ENCODE peak calls at places on chromosome 15, in nine cellular contexts. H, Y, R, C, T, S, X, D and F are unnamed samples.

GRCh38 chr15:68210821-68211655 is 5.9 kb upstream of the CALML4 start:
- DNase-seq in H (peak; percentile 84), C (peak; percentile 61), Y (peak; percentile 48), T (peak; percentile 85), S (peak; percentile 94), R (peak; percentile 78), D (peak; percentile 58), X (peak; percentile 80), F (no peak)

GRCh38 chr15:84715442-84716035 is 400 bp downstream of the SEC11A start:
- DNase-seq in X (peak; percentile 29), S (peak; percentile 62), Y (peak; percentile 57), T (peak; percentile 17), D (peak; percentile 25), R (peak; percentile 52), C (no peak), H (no peak), F (no peak)

GRCh38 chr15:78208887-78209645 is 25.3 kb downstream of the ACSBG1 start:
- DNase-seq in R (no peak), S (no peak), H (peak; percentile 68), C (no peak), Y (no peak), X (no peak), T (no peak), D (no peak), F (no peak)

GRCh38 chr15:31330836-31331235 is 4.2 kb downstream of the KLF13 start:
- DNase-seq in H (no peak), X (no peak), D (no peak), S (no peak), C (no peak), R (no peak), Y (no peak), T (no peak), F (no peak)

GRCh38 chr15:38530113-38530512 is 34.5 kb downstream of the RASGRP1 start:
- DNase-seq in H (no peak), T (no peak), X (no peak), R (no peak), S (no peak), C (no peak), D (no peak), Y (no peak), F (no peak)

GRCh38 chr15:40217166-40217785 is 21.6 kb upstream of the PAK6 start:
- DNase-seq in X (no peak), T (peak; percentile 61), Y (peak; percentile 50), H (no peak), C (peak; percentile 65), S (peak; percentile 73), D (peak; percentile 46), R (peak; percentile 86), F (no peak)

GRCh38 chr15:88399021-88399685 is 68.0 kb downstream of the MRPL46 start:
- DNase-seq in R (no peak), D (no peak), T (no peak), H (no peak), Y (no peak), C (no peak), X (no peak), S (no peak), F (no peak)

GRCh38 chr15:48177383-48177874 is 666 bp downstream of the MYEF2 start:
- DNase-seq in D (no peak), X (no peak), Y (peak; percentile 13), R (peak; percentile 38), H (no peak), T (no peak), C (no peak), S (no peak), F (no peak)

GRCh38 chr15:48402778-48403177 is 71.5 kb downstream of the DUT start:
- DNase-seq in X (no peak), D (no peak), C (no peak), H (no peak), Y (no peak), T (no peak), R (no peak), S (no peak), F (no peak)

DNA sequence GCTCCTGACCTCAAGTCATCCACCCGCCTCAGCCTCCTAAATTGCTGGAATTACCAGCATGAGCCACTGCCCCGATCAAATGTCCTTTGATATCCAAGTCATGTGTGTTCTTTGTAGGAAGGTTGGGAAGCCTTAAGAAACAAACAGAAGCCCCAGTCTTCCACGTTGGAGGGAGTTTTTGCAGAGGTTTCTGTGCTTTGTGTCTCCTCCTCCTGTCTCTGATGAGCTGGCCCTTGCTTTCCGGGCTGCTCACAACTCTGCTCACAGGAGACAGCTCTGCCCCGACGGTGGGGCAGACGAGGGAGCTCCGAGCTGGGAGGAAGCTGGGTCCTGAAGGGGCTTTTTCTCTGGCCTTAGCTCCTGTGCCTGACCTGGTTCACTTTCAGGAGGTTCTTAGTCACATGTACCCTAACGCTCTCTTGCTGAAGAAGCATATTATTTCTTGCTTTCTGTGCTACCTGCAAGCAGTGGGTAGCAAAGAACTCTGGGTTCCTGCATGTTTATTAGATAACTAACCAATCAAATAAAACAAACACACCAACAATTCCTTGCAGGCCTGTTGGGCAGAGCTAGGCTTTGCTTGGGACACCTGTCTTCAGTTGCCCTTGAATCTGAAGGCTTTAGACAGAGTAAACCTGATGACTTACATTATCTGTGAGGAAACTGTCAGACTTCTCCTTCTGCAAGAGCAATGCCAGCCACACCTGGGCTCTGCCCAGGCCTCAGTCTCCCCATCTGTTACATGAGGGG is 52.6 kb upstream of the SMAD6 start:
- DNase-seq in X (no peak), S (peak; percentile 66), D (no peak), R (no peak), T (no peak), Y (no peak), C (no peak), H (no peak), F (no peak)
- H3K27ac ChIP-seq in X (no peak overlapping the region), S (no peak overlapping the region), D (no peak overlapping the region), R (peak overlapping the region; percentile 70), T (no peak overlapping the region), Y (no peak overlapping the region), C (no peak overlapping the region), H (peak overlapping the region; percentile 75), F (no peak overlapping the region)

DNA sequence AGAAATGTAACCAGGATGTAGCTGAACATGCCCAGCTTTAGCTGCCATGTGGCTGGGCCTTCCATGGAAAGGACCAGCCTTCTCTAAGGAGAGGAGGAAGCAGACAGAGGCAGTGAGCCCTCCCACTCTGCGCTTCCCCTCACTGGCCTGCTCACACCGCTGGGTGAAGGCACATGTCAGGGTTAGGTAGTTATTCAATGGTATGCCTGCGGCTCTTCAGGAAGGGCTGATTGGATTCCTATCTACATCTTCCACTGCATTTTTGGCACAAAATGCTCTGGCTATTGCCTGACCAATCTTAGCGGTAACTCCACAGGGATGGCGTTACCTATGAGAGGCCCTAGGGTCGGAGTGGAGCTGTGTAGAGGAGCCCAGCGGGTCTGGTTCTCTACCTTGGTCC is 24.0 kb downstream of the SNX33 start:
- DNase-seq in R (no peak), S (no peak), Y (no peak), X (no peak), D (no peak), T (no peak), C (no peak), H (no peak), F (no peak)
- H3K27ac ChIP-seq in R (peak overlapping the region; percentile 96), S (no peak overlapping the region), Y (peak overlapping the region; percentile 98), X (no peak overlapping the region), D (no peak overlapping the region), T (peak overlapping the region; percentile 20), C (no peak overlapping the region), H (peak overlapping the region; percentile 95), F (no peak overlapping the region)

DNA sequence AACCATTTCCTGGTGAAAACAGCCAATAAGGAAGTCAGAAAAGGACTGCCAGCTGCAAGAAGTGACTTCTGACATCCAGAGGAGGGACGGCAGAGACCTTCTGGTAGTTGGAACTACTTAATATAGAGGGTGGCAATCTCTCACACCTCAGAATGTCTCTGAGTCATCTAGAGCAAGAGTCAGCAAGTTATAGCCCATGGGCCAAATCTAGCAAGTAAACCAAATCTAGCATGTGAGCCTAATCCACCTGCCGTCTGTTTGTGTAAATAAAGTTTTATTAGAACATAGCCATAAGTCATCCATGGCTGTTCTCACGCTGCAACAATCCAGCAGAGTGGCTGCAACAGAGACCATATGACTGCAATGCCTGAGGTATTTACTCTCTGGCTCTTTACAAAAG is 160.5 kb upstream of the NR2E3 start:
- DNase-seq in Y (peak; percentile 45), R (no peak), X (no peak), C (no peak), D (no peak), T (no peak), S (no peak), H (no peak), F (peak; percentile 81)
- H3K27ac ChIP-seq in Y (no peak overlapping the region), R (no peak overlapping the region), X (no peak overlapping the region), C (no peak overlapping the region), D (no peak overlapping the region), T (no peak overlapping the region), S (no peak overlapping the region), H (no peak overlapping the region), F (peak overlapping the region; percentile 27)

GRCh38 chr15:101225658-101226057 is 26.2 kb downstream of the CHSY1 start:
- DNase-seq in D (no peak), Y (no peak), H (no peak), R (no peak), C (no peak), X (no peak), T (no peak), S (no peak), F (no peak)
- H3K27ac ChIP-seq in D (no peak overlapping the region), Y (no peak overlapping the region), H (no peak overlapping the region), R (peak overlapping the region; percentile 2), C (no peak overlapping the region), X (no peak overlapping the region), T (no peak overlapping the region), S (no peak overlapping the region), F (no peak overlapping the region)

DNA sequence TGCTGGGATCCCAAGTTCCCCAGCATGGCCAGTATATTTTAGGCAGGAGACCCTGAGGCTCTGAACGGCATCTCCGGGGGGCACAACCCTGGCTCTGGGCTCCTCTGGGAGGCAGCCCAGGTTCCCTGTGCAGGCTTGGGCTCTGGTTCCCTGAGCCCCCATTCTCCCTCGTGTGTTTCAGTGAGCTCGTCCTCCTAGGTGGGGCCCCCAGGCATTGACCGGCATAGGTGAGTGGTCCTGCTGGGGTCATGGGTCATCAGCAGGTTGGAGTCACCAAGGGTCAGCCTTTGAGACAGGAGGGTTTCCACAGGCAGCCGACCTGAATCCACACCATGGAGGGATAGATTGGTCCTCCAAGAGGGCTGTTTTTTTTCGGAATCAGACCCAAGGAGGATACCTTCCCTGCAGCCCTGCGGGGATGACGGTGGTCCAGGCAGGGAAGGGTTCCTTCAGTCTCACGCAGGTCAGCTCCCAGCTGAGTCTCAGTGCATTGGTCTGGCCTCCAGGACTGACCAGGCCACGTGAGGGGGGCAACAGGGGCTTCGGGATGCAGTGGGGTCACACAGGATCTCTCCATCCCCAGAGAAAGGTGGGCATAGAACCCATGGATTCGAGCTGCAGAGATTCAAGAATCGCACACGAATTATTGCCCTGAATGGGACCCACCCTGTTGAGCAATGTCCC is 226.0 kb downstream of the SNRPN start:
- DNase-seq in Y (no peak), S (peak; percentile 12), D (no peak), R (no peak), H (no peak), C (no peak), T (peak; percentile 1), X (peak; percentile 6), F (no peak)
- H3K27ac ChIP-seq in Y (no peak overlapping the region), S (no peak overlapping the region), D (no peak overlapping the region), R (no peak overlapping the region), H (no peak overlapping the region), C (no peak overlapping the region), T (no peak overlapping the region), X (no peak overlapping the region), F (no peak overlapping the region)

DNA sequence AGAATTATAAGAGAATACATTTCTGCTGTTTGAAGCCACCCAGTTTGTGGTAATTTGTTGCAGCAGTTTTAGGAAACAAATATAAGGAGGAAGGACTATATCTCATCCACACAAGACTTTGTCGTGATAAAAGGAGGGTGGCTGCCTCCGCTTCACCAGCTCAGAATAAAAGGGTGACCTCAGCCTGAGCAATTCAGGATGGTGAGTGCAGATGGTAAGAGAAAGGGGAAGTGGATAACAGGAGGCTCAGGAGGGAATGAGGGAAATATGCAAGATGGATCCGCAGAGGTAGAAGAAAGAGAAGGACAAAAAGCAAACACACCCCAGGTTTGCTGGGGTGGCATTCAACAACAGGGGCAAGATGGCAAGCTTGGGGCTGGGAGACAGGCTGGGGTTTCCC is 108.1 kb upstream of the TNFAIP8L3 start:
- DNase-seq in X (no peak), S (no peak), C (no peak), H (no peak), T (no peak), R (no peak), Y (no peak), D (no peak), F (no peak)
- H3K27ac ChIP-seq in X (no peak overlapping the region), S (no peak overlapping the region), C (no peak overlapping the region), H (no peak overlapping the region), T (no peak overlapping the region), R (no peak overlapping the region), Y (no peak overlapping the region), D (no peak overlapping the region), F (no peak overlapping the region)